ENCODE peak calls at places on chromosome 18, in four cellular contexts. E, H, N and Y are unnamed samples.

GRCh38 chr18:33074125-33074524 is 301.3 kb upstream of the KLHL14 start:
- DNase-seq in E (no peak), H (no peak), N (no peak), Y (no peak)

GRCh38 chr18:70513502-70514171 is 224.8 kb downstream of the SOCS6 start:
- DNase-seq in E (no peak), H (no peak), N (no peak), Y (no peak)

GRCh38 chr18:11553098-11553940 is 56.1 kb upstream of the SLC35G4 start:
- DNase-seq in E (no peak), H (peak; percentile 58), N (peak; percentile 85), Y (peak; percentile 45)

GRCh38 chr18:360676-361075 is 92.8 kb upstream of the THOC1 start:
- DNase-seq in E (peak; percentile 65), H (no peak), N (no peak), Y (no peak)

GRCh38 chr18:3135536-3135935 is 84.2 kb downstream of the MYOM1 start:
- DNase-seq in E (no peak), H (no peak), N (no peak), Y (no peak)

GRCh38 chr18:9466911-9467310 is 8.4 kb upstream of the RALBP1 start:
- DNase-seq in E (no peak), H (no peak), N (no peak), Y (no peak)

GRCh38 chr18:47397671-47398319 is 146.3 kb upstream of the SKOR2 start:
- DNase-seq in E (no peak), H (peak; percentile 25), N (peak; percentile 80), Y (peak; percentile 8)

GRCh38 chr18:37138456-37138855 is 309.5 kb downstream of the KIAA1328 start:
- DNase-seq in E (no peak), H (no peak), N (no peak), Y (no peak)

GRCh38 chr18:56799756-56800155 is 148.6 kb downstream of the WDR7 start:
- DNase-seq in E (no peak), H (no peak), N (no peak), Y (no peak)

GRCh38 chr18:13583567-13584245 is 142.7 kb downstream of the FAM210A start:
- DNase-seq in E (no peak), H (no peak), N (peak; percentile 65), Y (no peak)

GRCh38 chr18:7772496-7772861 is 205.4 kb downstream of the PTPRM start:
- DNase-seq in E (no peak), H (no peak), N (no peak), Y (no peak)

GRCh38 chr18:46607926-46608325 is 49.1 kb downstream of the LOXHD1 start:
- DNase-seq in E (no peak), H (no peak), N (no peak), Y (no peak)

GRCh38 chr18:74290831-74291770 is 662 bp downstream of the CYB5A start:
- DNase-seq in E (peak; percentile 75), H (peak; percentile 49), N (no peak), Y (peak; percentile 39)

GRCh38 chr18:47872426-47872825 is 58.0 kb downstream of the SMAD2 start:
- DNase-seq in E (no peak), H (no peak), N (no peak), Y (no peak)

GRCh38 chr18:31010601-31011000 is 31.9 kb downstream of the DSC3 start:
- DNase-seq in E (no peak), H (no peak), N (no peak), Y (no peak)

GRCh38 chr18:58257461-58257860 is 213.4 kb downstream of the NEDD4L start:
- DNase-seq in E (no peak), H (no peak), N (no peak), Y (no peak)

GRCh38 chr18:13446581-13447470 is 228.3 kb downstream of the LDLRAD4 start:
- DNase-seq in E (no peak), H (no peak), N (no peak), Y (no peak)

GRCh38 chr18:41955688-41956087 is 654 bp downstream of the PIK3C3 start:
- DNase-seq in E (no peak), H (peak; percentile 15), N (no peak), Y (no peak)

GRCh38 chr18:74064510-74064909 is 83.1 kb downstream of the FBXO15 start:
- DNase-seq in E (no peak), H (no peak), N (no peak), Y (no peak)

GRCh38 chr18:49021076-49021432 is 70.3 kb upstream of the SMAD7 start:
- DNase-seq in E (no peak), H (no peak), N (no peak), Y (no peak)

GRCh38 chr18:55699233-55699765 is 111.3 kb upstream of the TCF4 start:
- DNase-seq in E (no peak), H (no peak), N (no peak), Y (no peak)

GRCh38 chr18:37445368-37445767 is 120.2 kb downstream of the CELF4 start:
- DNase-seq in E (no peak), H (peak; percentile 54), N (no peak), Y (no peak)

GRCh38 chr18:60112369-60112768 is 212.6 kb downstream of the PMAIP1 start:
- DNase-seq in E (no peak), H (no peak), N (no peak), Y (no peak)

DNA sequence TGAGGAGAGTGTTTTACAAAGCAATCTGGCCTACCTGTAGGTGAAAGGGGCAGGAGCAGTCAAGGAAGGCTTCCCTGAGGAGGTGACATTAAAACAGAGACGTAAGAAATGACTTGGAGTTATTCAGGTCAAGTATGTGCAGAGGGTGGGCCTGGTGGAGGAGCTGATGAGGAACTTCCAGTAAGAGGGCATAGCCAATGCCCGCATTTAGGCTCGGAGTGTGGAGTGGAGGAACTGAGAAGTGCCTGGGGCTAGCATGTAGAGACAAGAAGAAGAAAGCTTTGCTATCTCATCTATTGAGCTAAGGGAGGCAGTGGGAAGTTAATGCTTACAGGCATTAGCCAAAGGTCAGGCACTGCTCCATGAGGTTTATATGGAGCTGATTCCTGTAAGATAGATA is 312.2 kb downstream of the ZNF521 start:
- DNase-seq in E (no peak), H (no peak), N (no peak), Y (no peak)
- H3K9me2 ChIP-seq in E (no peaks in the 10 kb centered on the region), H (no peaks in the 10 kb centered on the region), N (no peaks in the 10 kb centered on the region), Y (no peaks in the 10 kb centered on the region)

GRCh38 chr18:61657066-61657732 is 235.6 kb downstream of the RNF152 start:
- DNase-seq in E (no peak), H (no peak), N (no peak), Y (no peak)

GRCh38 chr18:61651880-61652268 is 240.9 kb downstream of the RNF152 start:
- DNase-seq in E (peak; percentile 87), H (no peak), N (no peak), Y (no peak)

GRCh38 chr18:61655630-61656029 is 237.2 kb downstream of the RNF152 start:
- DNase-seq in E (no peak), H (no peak), N (no peak), Y (no peak)

GRCh38 chr18:61651145-61651879 is 241.5 kb downstream of the RNF152 start:
- DNase-seq in E (peak; percentile 88), H (peak; percentile 19), N (no peak), Y (no peak)

DNA sequence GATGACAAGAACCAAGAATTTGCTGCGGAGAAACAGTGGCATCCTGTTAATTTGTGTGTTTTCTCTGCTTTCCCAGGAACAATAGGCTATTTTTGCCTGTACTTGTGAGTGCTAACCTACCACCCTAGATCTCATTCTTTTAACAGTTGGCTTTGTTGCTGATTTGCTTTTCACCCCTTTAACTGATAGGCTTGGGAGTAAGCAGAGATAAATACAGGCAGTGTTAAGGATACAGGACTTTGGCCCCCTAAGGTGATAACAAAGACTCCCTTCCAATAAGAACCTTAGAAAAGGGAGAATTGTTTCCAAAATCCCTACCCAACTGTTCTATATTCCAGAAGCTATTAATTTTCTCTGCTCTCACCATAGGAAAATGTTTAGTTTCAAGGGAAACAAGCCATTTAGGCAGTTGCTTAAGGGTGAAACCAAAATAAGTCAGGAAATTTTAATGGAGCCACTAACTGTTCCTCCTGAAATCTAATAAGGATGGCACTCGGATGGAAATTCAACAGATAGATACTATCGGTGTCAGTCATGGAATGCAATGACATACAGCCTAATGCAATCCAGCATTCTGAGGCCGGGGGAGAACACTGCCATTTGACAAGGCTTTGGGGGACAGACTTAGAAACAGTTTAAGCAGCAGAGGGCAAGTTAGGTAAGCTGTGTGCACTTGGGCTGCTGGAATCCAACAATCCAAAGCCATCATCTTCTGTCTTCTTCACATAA is 238.8 kb downstream of the RNF152 start:
- DNase-seq in E (no peak), H (no peak), N (no peak), Y (no peak)
- H3K9me2 ChIP-seq in E (no peaks in the 10 kb centered on the region), H (no peaks in the 10 kb centered on the region), N (no peaks in the 10 kb centered on the region), Y (no peaks in the 10 kb centered on the region)

DNA sequence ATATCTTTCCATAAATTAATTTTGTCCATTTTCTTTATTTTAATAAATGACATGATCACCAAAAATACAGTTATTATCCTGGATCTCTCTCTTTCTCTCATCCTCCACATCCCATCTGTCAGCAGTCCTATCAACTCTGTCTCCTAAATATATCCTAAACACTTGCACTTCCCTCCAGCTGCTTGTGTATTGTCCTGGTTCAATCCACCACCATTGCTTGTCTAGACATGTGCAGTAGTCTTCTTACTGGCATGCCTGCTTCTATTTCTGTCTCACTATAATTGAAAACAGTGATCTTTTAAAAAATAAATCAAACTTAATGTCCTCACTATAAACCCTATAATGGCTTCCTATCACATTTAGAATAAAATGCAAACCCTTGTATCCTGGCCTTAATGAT is 2168.6 kb upstream of the PIK3C3 start:
- DNase-seq in E (no peak), H (no peak), N (no peak), Y (no peak)
- H3K9me2 ChIP-seq in E (no peaks in the 10 kb centered on the region), H (no peaks in the 10 kb centered on the region), N (no peaks in the 10 kb centered on the region), Y (no peaks in the 10 kb centered on the region)

GRCh38 chr18:50444539-50444938 is 69.7 kb downstream of the SKA1 start:
- DNase-seq in E (no peak), H (no peak), N (peak; percentile 29), Y (no peak)
- H3K9me2 ChIP-seq in E (no peaks in the 10 kb centered on the region), H (no peaks in the 10 kb centered on the region), N (no peaks in the 10 kb centered on the region), Y (no peaks in the 10 kb centered on the region)